ENCODE peak calls at places on chromosomes 5 and 9, in nine cellular contexts. D is NCI-H69; M is KBM-7; T is T-cell; B is psoas muscle; K is stimulated activated CD8-positive, alpha-beta memory T cell treated with anti-CD3 and anti-CD28 coated beads, Interleukin-4, amount 100 ng/mL, for 24 hours; Q is germinal center; H is ovary; L is cerebellum. Z is an unnamed sample.

GRCh38 chr5:171757853-171758535 is 27.6 kb upstream of the SMIM23 start:
- DNase-seq in B (no peak), H (no peak), M (no peak), L (no peak), Q (no peak), D (no peak), T (no peak), K (no peak), Z (no peak)

GRCh38 chr5:72125931-72126620 is 18.8 kb downstream of the MAP1B start:
- DNase-seq in L (no peak), Q (no peak), T (no peak), B (no peak), K (no peak), D (peak; percentile 83), H (no peak), M (no peak), Z (no peak)

GRCh38 chr5:39638803-39639202 is 214.0 kb upstream of the DAB2 start:
- DNase-seq in T (no peak), M (no peak), B (no peak), H (no peak), D (no peak), Q (no peak), L (no peak), K (no peak), Z (no peak)

GRCh38 chr9:75591972-75592371 is 298.5 kb upstream of the PCSK5 start:
- DNase-seq in M (no peak), L (no peak), D (no peak), H (no peak), K (no peak), Q (no peak), T (no peak), B (no peak), Z (no peak)

GRCh38 chr5:141852448-141852847 is 25.8 kb downstream of the PCDH1 start:
- DNase-seq in Q (no peak), L (no peak), T (no peak), D (no peak), H (no peak), B (no peak), M (no peak), K (no peak), Z (no peak)

GRCh38 chr5:123046222-123046621 is 9.7 kb upstream of the PPIC start:
- DNase-seq in Q (no peak), M (no peak), B (no peak), T (no peak), K (no peak), D (no peak), H (no peak), L (no peak), Z (no peak)

GRCh38 chr5:170223906-170224305 is 8.9 kb upstream of the C5orf58 start:
- DNase-seq in T (no peak), L (no peak), D (no peak), M (no peak), B (no peak), Q (no peak), H (no peak), K (no peak), Z (no peak)

GRCh38 chr9:75169623-75170022 is 81.3 kb downstream of the OSTF1 start:
- DNase-seq in D (no peak), T (no peak), M (no peak), Q (no peak), B (no peak), H (no peak), K (no peak), L (no peak), Z (no peak)

GRCh38 chr9:3888496-3888858 is 362.7 kb upstream of the RFX3 start:
- DNase-seq in T (no peak), L (no peak), M (no peak), D (no peak), B (no peak), H (no peak), Q (no peak), K (no peak), Z (no peak)